ENCODE peak calls at places on chromosomes 12 and 14, in four cellular contexts. G is dermis microvascular lymphatic vessel endothelial cell, W is KG1, F is NCI-H1436 treated with DMSO at 0.1 percent for 48 hours. C is an unnamed sample.

GRCh38 chr14:22556021-22556989 is 32.7 kb downstream of the DAD1 start:
- DNase-seq in G (peak; percentile 69), W (peak; percentile 91), F (no peak), C (peak; percentile 81)

GRCh38 chr12:99476956-99477355 is 170.6 kb upstream of the GARIN6 start:
- DNase-seq in G (no peak), W (no peak), F (no peak), C (no peak)

GRCh38 chr12:113861708-113862312 is 104.3 kb downstream of the RBM19 start:
- DNase-seq in G (no peak), W (no peak), F (no peak), C (no peak)

GRCh38 chr12:16612647-16613046 is 6.7 kb upstream of the LMO3 start:
- DNase-seq in G (no peak), W (no peak), F (no peak), C (peak; percentile 8)

GRCh38 chr12:108962256-108962655 is 58.6 kb downstream of the SVOP start:
- DNase-seq in G (no peak), W (no peak), F (no peak), C (no peak)

GRCh38 chr12:49647827-49648721 is 24.7 kb downstream of the PRPF40B start:
- DNase-seq in G (no peak), W (no peak), F (no peak), C (no peak)

GRCh38 chr14:61602733-61603077 is 92.6 kb upstream of the HIF1A start:
- DNase-seq in G (no peak), W (no peak), F (no peak), C (no peak)

GRCh38 chr14:101235042-101235871 is 326.0 kb upstream of the DIO3 start:
- DNase-seq in G (peak; percentile 9), W (no peak), F (no peak), C (no peak)

GRCh38 chr14:105533391-105533790 is 7.0 kb downstream of the TMEM121 start:
- DNase-seq in G (no peak), W (no peak), F (no peak), C (no peak)

C was measured in epithelial cell of prostate.